ENCODE peak calls at places on chromosomes 4 and X, in five cellular contexts. C is esophagus muscularis mucosa, W is ovary, L is tibial nerve, Q is body of pancreas. S is an unnamed sample.

GRCh38 chrX:74925210-74926088 is at the start of gene NEXMIF:
- DNase-seq in W (peak; percentile 9), L (no peak), C (no peak), Q (peak; percentile 53), S (no peak)

GRCh38 chrX:108537005-108537404 is 97.4 kb downstream of the COL4A5 start:
- DNase-seq in W (no peak), C (no peak), Q (peak; percentile 9), L (no peak), S (no peak)

GRCh38 chrX:101482296-101482695 is 3.0 kb upstream of the ARMCX4 start:
- DNase-seq in Q (no peak), L (no peak), C (no peak), W (no peak), S (no peak)

GRCh38 chr4:73422458-73422752 is 13.6 kb upstream of the AFP start:
- DNase-seq in W (no peak), C (no peak), L (no peak), Q (no peak), S (no peak)

GRCh38 chr4:159946983-159947645 is 844.2 kb downstream of the RAPGEF2 start:
- DNase-seq in L (no peak), C (no peak), W (no peak), Q (no peak), S (no peak)

GRCh38 chrX:100964362-100964761 is 5.1 kb upstream of the ARL13A start:
- DNase-seq in L (no peak), W (no peak), C (no peak), Q (no peak), S (no peak)

GRCh38 chr4:105059337-105059736 is 87.3 kb upstream of the TET2 start:
- DNase-seq in W (no peak), C (no peak), Q (no peak), L (no peak), S (no peak)

GRCh38 chrX:54494970-54495813 is 842 bp downstream of the FGD1 start:
- DNase-seq in L (no peak), Q (peak; percentile 41), C (no peak), W (no peak), S (no peak)

GRCh38 chr4:40980318-40980883 is 230.6 kb downstream of the NSUN7 start:
- DNase-seq in W (no peak), L (no peak), C (no peak), Q (peak; percentile 19), S (no peak)

GRCh38 chr4:30719363-30720020 is 677 bp upstream of the PCDH7 start:
- DNase-seq in Q (peak; percentile 29), W (peak; percentile 26), L (no peak), C (no peak), S (no peak)

GRCh38 chr4:75935628-75936027 is 5.2 kb downstream of the NAAA start:
- DNase-seq in Q (no peak), W (no peak), L (no peak), C (no peak), S (no peak)

GRCh38 chr4:75940692-75941253 is at the start of gene NAAA:
- DNase-seq in L (peak; percentile 71), Q (peak; percentile 87), W (peak; percentile 17), C (no peak), S (peak; percentile 81)

GRCh38 chr4:75939890-75940691 is 722 bp downstream of the NAAA start:
- DNase-seq in L (peak; percentile 54), Q (peak; percentile 72), C (peak; percentile 95), W (peak; percentile 42), S (peak; percentile 22)
- TF ChIP-seq POLR2A in L (no peak), Q (peak; percentile 42), C (no peak), W (no peak), S (no peak)

GRCh38 chr4:118012142-118012541 is 22.1 kb upstream of the NDST3 start:
- DNase-seq in L (no peak), C (no peak), W (no peak), Q (no peak), S (no peak)
- TF ChIP-seq CTCF in L (no peak), C (no peak), W (no peak), Q (no peak), S (no peak)

DNA sequence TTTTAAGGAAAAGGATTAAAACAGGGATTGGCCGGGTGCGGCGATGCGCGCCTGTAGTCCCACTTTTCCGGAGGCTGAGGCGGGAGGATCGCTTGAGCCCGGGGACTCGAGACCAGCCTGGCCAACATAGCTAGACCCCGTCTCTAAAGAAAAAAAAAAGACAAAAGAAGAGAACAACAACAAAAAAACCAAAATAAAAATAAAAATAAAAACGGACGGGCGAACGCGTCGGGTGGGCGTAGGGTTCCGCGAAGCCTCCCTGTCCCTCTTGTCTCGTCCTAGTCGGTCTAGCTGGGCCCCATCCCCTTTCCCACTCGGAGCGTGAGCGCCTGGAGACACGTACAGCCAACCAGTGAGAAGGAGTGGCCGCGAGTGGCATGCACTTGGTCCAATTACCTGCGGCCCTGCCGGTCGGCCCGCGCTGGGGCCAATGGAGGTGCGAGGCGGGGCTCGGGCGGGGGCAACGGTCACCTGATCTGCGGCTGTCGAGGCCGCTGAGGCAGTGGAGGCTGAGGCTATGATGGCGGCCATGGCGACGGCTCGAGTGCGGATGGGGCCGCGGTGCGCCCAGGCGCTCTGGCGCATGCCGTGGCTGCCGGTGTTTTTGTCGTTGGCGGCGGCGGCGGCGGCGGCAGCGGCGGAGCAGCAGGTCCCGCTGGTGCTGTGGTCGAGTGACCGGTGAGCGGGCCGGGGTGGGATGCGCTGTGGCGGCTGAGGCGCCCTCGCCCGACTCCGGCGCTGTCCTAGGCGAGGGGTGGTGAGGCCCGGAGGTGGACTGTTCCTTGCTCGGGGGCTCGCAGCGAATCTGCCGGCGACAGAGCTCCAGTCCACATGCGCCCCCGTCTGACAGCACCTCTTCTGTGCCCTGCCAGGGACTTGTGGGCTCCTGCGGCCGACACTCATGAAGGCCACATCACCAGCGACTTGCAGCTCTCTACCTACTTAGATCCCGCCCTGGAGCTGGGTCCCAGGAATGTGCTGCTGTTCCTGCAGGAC is at the start of gene ATP6AP1:
- DNase-seq in W (peak; percentile 89), C (peak; percentile 96), L (peak; percentile 84), Q (peak; percentile 92), S (peak; percentile 89)
- TF ChIP-seq POLR2A in W (peak; percentile 44), C (peak; percentile 29), L (no peak), Q (peak; percentile 52), S (peak; percentile 64)

GRCh38 chr4:154854362-154854761 is 73.3 kb downstream of the RBM46 start:
- DNase-seq in C (no peak), Q (no peak), W (no peak), L (no peak), S (no peak)
- TF ChIP-seq CTCF in C (no peak), Q (no peak), W (no peak), L (no peak), S (no peak)

GRCh38 chr4:121796283-121796682 is 4.8 kb upstream of the EXOSC9 start:
- DNase-seq in Q (no peak), C (no peak), W (no peak), L (no peak), S (no peak)
- TF ChIP-seq POLR2A in Q (no peak), C (no peak), W (no peak), L (no peak), S (no peak)

DNA sequence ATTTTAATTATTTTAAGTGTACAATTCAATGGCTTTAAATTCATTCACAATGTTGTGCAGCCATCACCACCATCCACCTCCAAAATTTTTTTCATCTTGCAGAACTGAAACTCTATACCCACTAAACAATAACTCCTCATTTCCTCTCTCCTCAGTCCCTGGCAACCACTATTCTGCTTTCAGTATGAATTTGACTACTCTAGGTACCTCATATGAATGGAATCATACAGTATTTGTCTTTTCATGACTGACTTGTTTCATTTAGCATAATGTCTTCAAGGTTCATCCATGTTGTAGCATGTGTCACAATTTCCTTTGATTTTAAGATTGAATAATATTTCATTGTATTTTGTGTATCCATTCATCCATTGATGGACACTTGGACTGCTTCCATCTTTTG is 46.9 kb downstream of the KIF4A start:
- DNase-seq in L (no peak), W (no peak), Q (no peak), C (no peak), S (no peak)
- TF ChIP-seq CTCF in L (no peak), W (no peak), Q (no peak), C (no peak), S (no peak)

DNA sequence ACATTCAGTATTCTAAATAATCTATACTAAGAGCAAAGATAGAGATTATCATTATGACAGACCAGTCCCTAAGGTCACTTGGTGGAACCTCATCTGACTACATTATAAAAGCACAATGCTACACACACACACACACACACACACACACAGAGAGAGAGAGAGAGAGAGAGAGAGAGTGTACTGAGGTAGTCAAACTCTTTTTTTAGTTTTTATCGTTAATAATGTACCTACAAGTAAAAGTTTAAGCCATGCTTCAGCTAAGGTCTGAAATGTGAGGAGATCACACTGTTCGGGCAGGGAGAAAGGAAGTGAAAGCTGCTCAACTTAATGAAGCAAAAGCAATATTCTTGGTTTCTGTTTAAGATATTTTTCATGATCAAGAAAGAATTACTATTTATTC is 75.8 kb upstream of the CCDC160 start:
- DNase-seq in W (no peak), C (no peak), L (no peak), Q (no peak), S (no peak)
- TF ChIP-seq POLR2A in W (no peak), C (no peak), L (no peak), Q (no peak), S (no peak)

GRCh38 chrX:3548743-3549441 is 164.6 kb downstream of the PRKX start:
- DNase-seq in L (no peak), W (no peak), C (no peak), Q (peak; percentile 15), S (no peak)
- TF ChIP-seq CTCF in L (peak; percentile 7), W (no peak), C (peak; percentile 11), Q (no peak), S (no peak)

GRCh38 chrX:45788941-45789348 is 588.3 kb upstream of the DIPK2B start:
- DNase-seq in L (no peak), C (no peak), Q (no peak), W (no peak), S (no peak)
- TF ChIP-seq POLR2A in L (no peak), C (no peak), Q (no peak), W (no peak), S (no peak)

S was measured in gastrocnemius medialis.